ENCODE peak calls at places on chromosomes 2 and 18, in seven cellular contexts. X, I, R, O, D, G and K are unnamed samples.

GRCh38 chr18:12239426-12239825 is 14.7 kb upstream of the CIDEA start:
- DNase-seq in D (no peak), O (no peak), G (peak; percentile 31), I (no peak), R (no peak), X (no peak), K (no peak)

GRCh38 chr2:46669996-46670793 is 190.8 kb downstream of the TMEM247 start:
- DNase-seq in X (no peak), I (no peak), D (no peak), O (no peak), R (no peak), G (peak; percentile 86), K (no peak)

GRCh38 chr2:112065486-112065885 is 10.4 kb downstream of the TMEM87B start:
- DNase-seq in O (no peak), D (no peak), R (no peak), G (no peak), I (no peak), X (no peak), K (no peak)

GRCh38 chr2:204109681-204110080 is 173.1 kb downstream of the ICOS start:
- DNase-seq in X (no peak), D (no peak), G (no peak), I (no peak), R (no peak), O (no peak), K (peak; percentile 31)

GRCh38 chr18:48412339-48412929 is 3.3 kb upstream of the ZBTB7C start:
- DNase-seq in X (no peak), D (no peak), O (peak; percentile 40), I (no peak), G (no peak), R (peak; percentile 53), K (no peak)

GRCh38 chr2:12469053-12469625 is 247.6 kb upstream of the TRIB2 start:
- DNase-seq in G (peak; percentile 52), I (no peak), D (no peak), O (no peak), X (no peak), R (no peak), K (no peak)

GRCh38 chr2:118498943-118499342 is 348.5 kb downstream of the EN1 start:
- DNase-seq in D (no peak), O (no peak), I (no peak), G (no peak), R (no peak), X (no peak), K (no peak)

GRCh38 chr2:134522856-134523460 is 195.8 kb downstream of the TMEM163 start:
- DNase-seq in R (no peak), G (no peak), O (no peak), D (no peak), X (no peak), I (no peak), K (no peak)

GRCh38 chr2:95374029-95374428 is 28.5 kb upstream of the FAHD2A start:
- DNase-seq in O (no peak), R (no peak), I (peak; percentile 3), X (peak; percentile 19), D (no peak), G (no peak), K (no peak)

GRCh38 chr2:88602022-88602421 is 25.2 kb downstream of the EIF2AK3 start:
- DNase-seq in D (no peak), G (no peak), X (no peak), I (no peak), O (no peak), R (no peak), K (no peak)

GRCh38 chr2:238821944-238822670 is 25.8 kb upstream of the TWIST2 start:
- DNase-seq in I (no peak), O (no peak), X (no peak), D (no peak), R (no peak), G (no peak), K (no peak)

GRCh38 chr2:226410212-226410611 is 389.4 kb downstream of the IRS1 start:
- DNase-seq in O (no peak), D (no peak), X (no peak), G (peak; percentile 24), R (no peak), I (no peak), K (no peak)

GRCh38 chr2:174902491-174903242 is 102.5 kb downstream of the CHN1 start:
- DNase-seq in X (no peak), D (no peak), R (no peak), O (no peak), G (no peak), I (no peak), K (no peak)

GRCh38 chr2:157789933-157790511 is 86.1 kb downstream of the ACVR1 start:
- DNase-seq in I (no peak), O (peak; percentile 95), R (no peak), X (peak; percentile 68), G (no peak), D (peak; percentile 85), K (peak; percentile 20)

GRCh38 chr2:198973785-198974184 is 484.0 kb downstream of the SATB2 start:
- DNase-seq in R (no peak), D (no peak), X (no peak), G (no peak), I (no peak), O (no peak), K (no peak)

GRCh38 chr2:32427672-32428622 is 71.1 kb downstream of the BIRC6 start:
- DNase-seq in O (no peak), X (no peak), D (no peak), I (no peak), G (no peak), R (no peak), K (no peak)

GRCh38 chr2:27154990-27155615 is 6.3 kb downstream of the TCF23 start:
- DNase-seq in O (no peak), X (no peak), D (no peak), R (no peak), I (peak; percentile 49), G (no peak), K (peak; percentile 49)

GRCh38 chr2:8116661-8117060 is 565.2 kb upstream of the ID2 start:
- DNase-seq in D (no peak), X (no peak), O (no peak), R (no peak), I (no peak), G (no peak), K (no peak)

GRCh38 chr2:120253021-120253882 is 600 bp downstream of the RALB start:
- DNase-seq in R (peak; percentile 64), D (peak; percentile 93), X (peak; percentile 94), I (peak; percentile 84), G (peak; percentile 78), O (peak; percentile 77), K (peak; percentile 78)
- TF ChIP-seq POLR2A in R (no peak), D (no peak), X (no peak), I (peak; percentile 38), G (no peak), O (no peak), K (peak; percentile 55)

GRCh38 chr2:42881732-42882131 is 89.3 kb upstream of the HAAO start:
- DNase-seq in O (no peak), G (peak; percentile 50), D (no peak), I (no peak), R (no peak), X (no peak), K (no peak)

GRCh38 chr2:42880738-42881525 is 88.5 kb upstream of the HAAO start:
- DNase-seq in O (no peak), I (no peak), G (no peak), R (no peak), X (no peak), D (no peak), K (no peak)

GRCh38 chr2:42878581-42878980 is 86.2 kb upstream of the HAAO start:
- DNase-seq in I (no peak), D (no peak), G (peak; percentile 44), O (no peak), R (no peak), X (no peak), K (no peak)

GRCh38 chr2:42879116-42879705 is 86.8 kb upstream of the HAAO start:
- DNase-seq in D (no peak), G (no peak), X (no peak), O (peak; percentile 19), R (no peak), I (no peak), K (no peak)

GRCh38 chr2:42879913-42880737 is 87.7 kb upstream of the HAAO start:
- DNase-seq in O (no peak), D (peak; percentile 61), X (no peak), I (peak; percentile 58), R (no peak), G (no peak), K (no peak)
- H3K27ac ChIP-seq in O (peak overlapping the region; percentile 59), D (peak overlapping the region; percentile 80), X (peak overlapping the region; percentile 36), I (peak overlapping the region; percentile 37), R (no peak overlapping the region), G (no peak overlapping the region), K (peak overlapping the region; percentile 85)

GRCh38 chr2:54599326-54599710 is 124.1 kb upstream of the EML6 start:
- DNase-seq in D (peak; percentile 46), I (no peak), X (no peak), R (no peak), G (no peak), O (peak; percentile 71), K (no peak)

GRCh38 chr2:54595999-54596903 is 127.2 kb upstream of the EML6 start:
- DNase-seq in D (peak; percentile 77), I (peak; percentile 59), G (no peak), R (no peak), X (peak; percentile 93), O (peak; percentile 45), K (peak; percentile 76)

GRCh38 chr2:54595161-54595803 is 128.2 kb upstream of the EML6 start:
- DNase-seq in I (no peak), G (no peak), O (no peak), X (no peak), R (no peak), D (no peak), K (no peak)

GRCh38 chr2:54598347-54599325 is 124.8 kb upstream of the EML6 start:
- DNase-seq in I (no peak), O (no peak), D (no peak), X (peak; percentile 76), G (peak; percentile 47), R (no peak), K (no peak)

GRCh38 chr2:54597153-54597827 is 126.2 kb upstream of the EML6 start:
- DNase-seq in D (peak; percentile 74), I (peak; percentile 81), R (no peak), X (peak; percentile 90), O (peak; percentile 73), G (peak; percentile 36), K (peak; percentile 65)
- TF ChIP-seq POLR2A in D (no peak), I (no peak), R (no peak), X (no peak), O (no peak), G (no peak), K (no peak)

DNA sequence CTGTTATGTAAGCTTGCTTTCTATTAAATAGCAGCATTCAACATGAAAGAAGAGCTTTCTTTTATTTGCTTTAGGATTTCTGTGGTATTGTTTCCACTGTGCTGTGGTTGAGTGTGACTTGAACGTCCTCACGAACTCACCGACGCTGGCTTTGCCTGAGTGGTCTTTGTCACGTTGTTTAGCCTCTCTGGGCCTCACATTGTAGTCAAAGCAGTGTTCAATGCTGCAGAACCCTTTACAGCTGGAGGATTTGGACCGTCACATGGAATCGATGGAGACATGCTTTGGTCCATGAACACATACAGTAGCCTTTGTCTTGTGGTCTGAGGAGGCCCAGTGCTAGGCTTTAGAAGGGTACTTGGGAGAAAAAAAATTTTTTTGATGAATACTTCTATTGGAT is 66.3 kb downstream of the TANC1 start:
- DNase-seq in R (no peak), X (no peak), O (peak; percentile 75), G (no peak), I (no peak), D (no peak), K (no peak)
- H3K27ac ChIP-seq in R (no peak overlapping the region), X (no peak overlapping the region), O (peak overlapping the region; percentile 66), G (no peak overlapping the region), I (no peak overlapping the region), D (peak overlapping the region; percentile 81), K (no peak overlapping the region)